ENCODE peak calls at places on chromosomes 16 and 17, in seven cellular contexts. V is psoas muscle, D is AG04450, W is heart right ventricle, F is SJCRH30, T is right cardiac atrium, Q is adrenal gland. A is an unnamed sample.

GRCh38 chr16:2828876-2829430 is 1.1 kb upstream of the ZG16B start:
- DNase-seq in V (peak), D (no peak), W (no peak), F (no peak), T (no peak), Q (no peak), A (no peak)

GRCh38 chr16:70390774-70391173 is 44.1 kb downstream of the DDX19A start:
- DNase-seq in V (no peak), D (no peak), W (no peak), F (no peak), T (peak), Q (no peak), A (no peak)

GRCh38 chr16:9351440-9351839 is 260.0 kb downstream of the HAPSTR1 start:
- DNase-seq in V (no peak), D (no peak), W (no peak), F (no peak), T (no peak), Q (no peak), A (no peak)

GRCh38 chr16:69073181-69073669 is 32.2 kb upstream of the HAS3 start:
- DNase-seq in V (no peak), D (no peak), W (no peak), F (no peak), T (no peak), Q (no peak), A (peak)

GRCh38 chr17:1813088-1813487 is 16.6 kb downstream of the SMYD4 start:
- DNase-seq in V (no peak), D (no peak), W (no peak), F (no peak), T (no peak), Q (no peak), A (no peak)

GRCh38 chr16:84839956-84840355 is 20.2 kb downstream of the CRISPLD2 start:
- DNase-seq in V (peak), D (no peak), W (no peak), F (peak), T (no peak), Q (no peak), A (peak)

GRCh38 chr17:49549691-49550678 is 25.7 kb upstream of the NXPH3 start:
- DNase-seq in V (no peak), D (no peak), W (no peak), F (peak), T (no peak), Q (no peak), A (no peak)

GRCh38 chr17:30104575-30105339 is 11.9 kb upstream of the NSRP1 start:
- DNase-seq in V (peak), D (peak), W (peak), F (peak), T (peak), Q (peak), A (peak)

GRCh38 chr16:56298948-56299602 is 107.8 kb downstream of the GNAO1 start:
- DNase-seq in V (no peak), D (no peak), W (no peak), F (no peak), T (peak), Q (no peak), A (no peak)

GRCh38 chr16:86573215-86573614 is 5.1 kb upstream of the FOXL1 start:
- DNase-seq in V (no peak), D (no peak), W (no peak), F (no peak), T (no peak), Q (no peak), A (peak)

GRCh38 chr17:5237541-5238016 is 2.9 kb upstream of the SCIMP start:
- DNase-seq in V (no peak), D (no peak), W (no peak), F (peak), T (peak), Q (peak), A (peak)

GRCh38 chr17:48818361-48818841 is 1.4 kb upstream of the TTLL6 start:
- DNase-seq in V (no peak), D (no peak), W (no peak), F (no peak), T (no peak), Q (no peak), A (no peak)

GRCh38 chr17:62913971-62914370 is 52.1 kb upstream of the TANC2 start:
- DNase-seq in V (no peak), D (no peak), W (no peak), F (peak), T (no peak), Q (no peak), A (no peak)

GRCh38 chr17:22266231-22266630 is 573.9 kb downstream of the KCNJ18 start:
- DNase-seq in V (no peak), D (no peak), W (no peak), F (no peak), T (no peak), Q (no peak), A (no peak)

GRCh38 chr17:10192963-10193362 is 5.4 kb downstream of the GAS7 start:
- DNase-seq in V (no peak), D (peak), W (no peak), F (no peak), T (no peak), Q (no peak), A (no peak)

GRCh38 chr16:66422366-66422765 is 4.7 kb upstream of the BEAN1 start:
- DNase-seq in V (no peak), D (no peak), W (no peak), F (peak), T (no peak), Q (no peak), A (no peak)

GRCh38 chr17:59754547-59754946 is 47.1 kb downstream of the VMP1 start:
- DNase-seq in V (no peak), D (peak), W (no peak), F (peak), T (no peak), Q (no peak), A (peak)

GRCh38 chr16:89374393-89374948 is 115.9 kb downstream of the ANKRD11 start:
- DNase-seq in V (no peak), D (no peak), W (no peak), F (peak), T (peak), Q (no peak), A (no peak)

GRCh38 chr17:68446626-68447041 is 10.7 kb downstream of the WIPI1 start:
- DNase-seq in V (no peak), D (no peak), W (no peak), F (no peak), T (no peak), Q (no peak), A (no peak)

GRCh38 chr17:36000730-36001108 is 634 bp downstream of the CCL15 start:
- DNase-seq in V (no peak), D (no peak), W (no peak), F (no peak), T (no peak), Q (no peak), A (no peak)

GRCh38 chr17:48254896-48255295 is 147.3 kb downstream of the SNX11 start:
- DNase-seq in V (no peak), D (no peak), W (no peak), F (no peak), T (no peak), Q (no peak), A (no peak)

GRCh38 chr16:75207831-75208230 is 870 bp upstream of the CTRB2 start:
- DNase-seq in V (peak), D (no peak), W (no peak), F (no peak), T (peak), Q (no peak), A (no peak)

GRCh38 chr17:66702106-66702936 is 132.6 kb upstream of the CACNG5 start:
- DNase-seq in V (no peak), D (no peak), W (no peak), F (no peak), T (no peak), Q (no peak), A (no peak)

GRCh38 chr17:27538156-27538955 is 82.1 kb downstream of the KSR1 start:
- DNase-seq in V (no peak), D (no peak), W (no peak), F (no peak), T (peak), Q (no peak), A (no peak)

GRCh38 chr17:32609085-32609484 is 122.3 kb downstream of the CDK5R1 start:
- DNase-seq in V (peak), D (no peak), W (peak), F (peak), T (peak), Q (peak), A (no peak)

GRCh38 chr17:82658796-82659452 is 10.7 kb upstream of the WDR45B start:
- DNase-seq in V (peak), D (no peak), W (no peak), F (no peak), T (no peak), Q (no peak), A (no peak)

GRCh38 chr17:75876190-75876937 is 2.0 kb downstream of the TRIM47 start:
- DNase-seq in V (no peak), D (no peak), W (no peak), F (peak), T (no peak), Q (peak), A (no peak)

GRCh38 chr17:79832211-79833109 is 6.8 kb downstream of the CBX4 start:
- DNase-seq in V (no peak), D (no peak), W (peak), F (no peak), T (peak), Q (peak), A (no peak)

GRCh38 chr17:73231841-73232586 is 29.7 kb downstream of the CPSF4L start:
- DNase-seq in V (peak), D (peak), W (peak), F (peak), T (peak), Q (peak), A (peak)

DNA sequence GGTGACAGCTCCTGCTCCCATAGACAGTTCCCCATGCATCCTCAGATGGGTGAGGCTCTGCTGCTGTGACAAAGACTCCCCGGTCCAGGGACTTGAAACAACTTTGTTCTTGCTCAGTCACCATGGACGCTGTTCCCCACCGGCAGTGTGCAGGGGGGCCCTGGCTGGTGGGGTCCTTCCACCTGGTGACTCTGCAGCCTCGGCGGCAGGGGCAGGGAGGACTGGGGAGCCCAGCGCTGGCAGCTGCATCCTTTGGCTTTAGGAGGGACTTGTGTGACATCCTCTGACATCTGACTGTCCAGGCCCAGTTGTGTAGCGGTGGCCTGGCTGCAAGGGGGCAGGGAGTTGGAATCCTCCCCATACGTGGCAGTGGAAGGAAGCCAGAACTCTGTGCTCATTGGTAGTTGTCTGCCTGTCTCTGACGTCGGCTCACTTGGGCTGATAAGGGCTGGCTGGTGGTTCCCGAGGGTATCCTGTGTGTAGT is 107.3 kb downstream of the CMIP start:
- DNase-seq in V (no peak), D (no peak), W (peak), F (no peak), T (no peak), Q (peak), A (no peak)
- H3K27ac ChIP-seq in V (no peak), D (no peak), W (peak), F (no peak), T (no peak), Q (peak), A (no peak)

GRCh38 chr16:67760831-67761230 is 41.7 kb upstream of the GFOD2 start:
- DNase-seq in V (no peak), D (no peak), W (no peak), F (no peak), T (no peak), Q (no peak), A (no peak)

GRCh38 chr16:67762385-67762784 is 43.3 kb upstream of the GFOD2 start:
- DNase-seq in V (no peak), D (no peak), W (no peak), F (no peak), T (no peak), Q (no peak), A (no peak)

GRCh38 chr16:67761924-67762323 is 42.8 kb upstream of the GFOD2 start:
- DNase-seq in V (no peak), D (no peak), W (no peak), F (no peak), T (no peak), Q (no peak), A (no peak)

GRCh38 chr16:67758966-67759365 is 39.9 kb upstream of the GFOD2 start:
- DNase-seq in V (no peak), D (no peak), W (no peak), F (no peak), T (no peak), Q (no peak), A (no peak)

DNA sequence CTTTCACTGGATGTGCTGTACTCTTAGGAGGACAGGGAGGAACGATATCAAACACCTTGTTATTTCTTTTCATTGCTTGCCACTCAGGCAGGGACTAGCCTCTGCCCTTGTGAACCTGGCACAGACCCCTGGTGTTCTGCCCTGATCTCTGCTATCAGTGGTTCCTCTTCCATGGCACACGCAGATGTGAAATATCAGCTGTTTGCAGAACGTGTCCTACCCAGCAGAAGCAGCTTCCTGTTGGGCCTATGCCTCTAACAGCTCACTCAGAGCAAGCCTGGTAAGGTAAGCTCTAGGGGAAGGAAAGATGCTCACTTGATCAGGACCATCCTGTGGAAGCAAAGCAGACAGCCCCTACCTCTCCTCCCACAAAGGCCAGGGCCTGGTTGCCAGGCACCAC is 41.1 kb upstream of the GFOD2 start:
- DNase-seq in V (peak), D (no peak), W (no peak), F (no peak), T (no peak), Q (no peak), A (no peak)
- H3K27ac ChIP-seq in V (peak), D (no peak), W (no peak), F (no peak), T (no peak), Q (no peak), A (no peak)

GRCh38 chr16:48537909-48538745 is 71.9 kb downstream of the N4BP1 start:
- DNase-seq in V (peak), D (no peak), W (peak), F (peak), T (peak), Q (no peak), A (no peak)
- H3K27ac ChIP-seq in V (peak), D (no peak), W (peak), F (no peak), T (peak), Q (peak), A (no peak)

GRCh38 chr16:11078812-11079459 is 134.6 kb downstream of the CLEC16A start:
- DNase-seq in V (no peak), D (no peak), W (no peak), F (no peak), T (no peak), Q (no peak), A (no peak)

GRCh38 chr16:11079657-11080187 is 135.4 kb downstream of the CLEC16A start:
- DNase-seq in V (no peak), D (peak), W (no peak), F (no peak), T (no peak), Q (no peak), A (peak)

GRCh38 chr16:11080999-11081630 is 136.8 kb downstream of the CLEC16A start:
- DNase-seq in V (no peak), D (no peak), W (no peak), F (no peak), T (no peak), Q (no peak), A (no peak)

GRCh38 chr16:11082108-11082859 is 137.9 kb downstream of the CLEC16A start:
- DNase-seq in V (no peak), D (no peak), W (no peak), F (no peak), T (no peak), Q (no peak), A (no peak)

GRCh38 chr16:11080327-11080967 is 136.1 kb downstream of the CLEC16A start:
- DNase-seq in V (no peak), D (no peak), W (no peak), F (no peak), T (no peak), Q (no peak), A (no peak)
- H3K27ac ChIP-seq in V (no peak), D (peak), W (no peak), F (no peak), T (no peak), Q (no peak), A (no peak)

GRCh38 chr17:78375401-78376079 is 2.9 kb upstream of the PGS1 start:
- DNase-seq in V (no peak), D (peak), W (peak), F (no peak), T (peak), Q (no peak), A (peak)
- H3K27ac ChIP-seq in V (peak), D (peak), W (peak), F (peak), T (peak), Q (peak), A (peak)

GRCh38 chr16:14629612-14629918 is 495 bp downstream of the PARN start:
- DNase-seq in V (no peak), D (no peak), W (no peak), F (no peak), T (no peak), Q (no peak), A (peak)

GRCh38 chr16:14629919-14630619 is at the start of gene PARN:
- DNase-seq in V (peak), D (peak), W (peak), F (peak), T (peak), Q (peak), A (peak)

GRCh38 chr16:14632693-14633569 is at the start of gene BFAR:
- DNase-seq in V (peak), D (peak), W (peak), F (peak), T (peak), Q (peak), A (peak)

GRCh38 chr16:14635394-14636145 is 2.8 kb downstream of the BFAR start:
- DNase-seq in V (no peak), D (no peak), W (no peak), F (no peak), T (no peak), Q (no peak), A (no peak)

DNA sequence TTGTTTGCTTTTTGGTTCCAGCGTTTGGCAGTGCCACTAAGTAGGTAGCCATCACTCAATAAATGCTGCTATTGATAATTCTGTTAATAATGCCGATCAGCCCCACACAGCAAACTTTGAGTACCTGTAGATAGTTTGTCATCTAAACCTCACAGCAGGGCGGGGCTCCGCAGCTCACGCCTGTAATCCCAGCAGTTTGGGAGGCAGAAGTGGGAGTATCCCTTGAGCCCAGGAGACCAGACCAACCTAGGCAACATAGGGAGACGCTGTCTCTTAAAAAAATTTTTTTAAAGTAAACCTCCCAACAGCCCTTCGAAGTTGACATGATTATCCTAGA is 1.6 kb downstream of the BFAR start:
- DNase-seq in V (no peak), D (no peak), W (no peak), F (no peak), T (no peak), Q (no peak), A (no peak)
- H3K27ac ChIP-seq in V (peak), D (no peak), W (no peak), F (no peak), T (no peak), Q (peak), A (no peak)

GRCh38 chr17:55783684-55784245 is 32.9 kb downstream of the PCTP start:
- DNase-seq in V (peak), D (no peak), W (peak), F (peak), T (peak), Q (peak), A (no peak)
- H3K27ac ChIP-seq in V (peak), D (no peak), W (peak), F (peak), T (no peak), Q (no peak), A (no peak)

DNA sequence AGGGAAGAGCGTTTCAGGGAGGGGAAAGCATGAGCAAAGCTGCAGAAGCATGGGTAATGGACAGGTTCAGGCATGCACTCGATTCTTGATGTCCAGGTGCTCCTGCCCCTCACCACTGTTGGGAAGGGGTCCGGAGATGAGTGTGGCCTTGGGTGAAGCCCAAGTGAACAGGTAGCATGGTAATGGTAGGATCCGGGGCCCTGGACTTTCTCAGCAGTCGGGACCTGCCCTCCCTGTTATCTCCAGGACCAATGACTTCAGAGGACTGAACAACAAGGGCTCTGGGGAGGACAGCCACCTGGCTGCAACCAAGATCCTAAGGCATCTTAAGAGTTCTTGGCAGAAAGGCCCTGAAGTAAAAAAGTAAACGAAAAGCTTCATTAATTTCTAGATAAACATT is 306.8 kb downstream of the CPPED1 start:
- DNase-seq in V (no peak), D (no peak), W (no peak), F (no peak), T (no peak), Q (no peak), A (no peak)
- H3K27ac ChIP-seq in V (no peak), D (no peak), W (no peak), F (no peak), T (no peak), Q (no peak), A (no peak)